ENCODE peak calls at places on chromosomes 6 and 20, in five cellular contexts. T is CD8-positive, alpha-beta T cell; D is astrocyte of the spinal cord; N is GM23338; F is CD4-positive, CD25-positive, alpha-beta regulatory T cell. K is an unnamed sample.

GRCh38 chr6:2862712-2863174 is 21.1 kb upstream of the SERPINB1 start:
- DNase-seq in F (peak), D (no peak), N (no peak), T (peak), K (no peak)

GRCh38 chr20:38125157-38126056 is 39.7 kb downstream of the TGM2 start:
- DNase-seq in D (peak), N (no peak), F (no peak), T (no peak), K (no peak)

GRCh38 chr6:31859923-31860322 is 2.7 kb downstream of the NEU1 start:
- DNase-seq in T (no peak), D (no peak), N (no peak), F (no peak), K (no peak)

GRCh38 chr20:33783818-33784217 is 27.3 kb upstream of the CHMP4B start:
- DNase-seq in N (no peak), T (no peak), D (no peak), F (no peak), K (no peak)

GRCh38 chr6:106939848-106940247 is 34.7 kb downstream of the CD24 start:
- DNase-seq in D (no peak), T (no peak), N (no peak), F (no peak), K (no peak)

GRCh38 chr6:91299544-91300491 is 712.9 kb upstream of the MAP3K7 start:
- DNase-seq in N (peak), T (no peak), D (peak), F (no peak), K (peak)

GRCh38 chr20:56624786-56625681 is 4.1 kb upstream of the TFAP2C start:
- DNase-seq in N (peak), T (no peak), D (no peak), F (no peak), K (no peak)

GRCh38 chr6:111841822-111842221 is 31.4 kb downstream of the FYN start:
- DNase-seq in N (no peak), F (peak), D (peak), T (no peak), K (peak)

GRCh38 chr6:90890681-90891337 is 303.9 kb upstream of the MAP3K7 start:
- DNase-seq in N (peak), T (no peak), F (no peak), D (no peak), K (no peak)

GRCh38 chr20:34120213-34120612 is 8.2 kb upstream of the EIF2S2 start:
- DNase-seq in T (no peak), N (no peak), D (no peak), F (no peak), K (no peak)

GRCh38 chr6:56087421-56087820 is 160.0 kb downstream of the COL21A1 start:
- DNase-seq in F (no peak), N (no peak), D (peak), T (no peak), K (no peak)

GRCh38 chr6:17490724-17491123 is 97.3 kb downstream of the CAP2 start:
- DNase-seq in N (no peak), T (no peak), F (no peak), D (peak), K (peak)

GRCh38 chr6:43722920-43723565 is 35.5 kb upstream of the MRPS18A start:
- DNase-seq in T (no peak), D (no peak), F (no peak), N (no peak), K (no peak)

DNA sequence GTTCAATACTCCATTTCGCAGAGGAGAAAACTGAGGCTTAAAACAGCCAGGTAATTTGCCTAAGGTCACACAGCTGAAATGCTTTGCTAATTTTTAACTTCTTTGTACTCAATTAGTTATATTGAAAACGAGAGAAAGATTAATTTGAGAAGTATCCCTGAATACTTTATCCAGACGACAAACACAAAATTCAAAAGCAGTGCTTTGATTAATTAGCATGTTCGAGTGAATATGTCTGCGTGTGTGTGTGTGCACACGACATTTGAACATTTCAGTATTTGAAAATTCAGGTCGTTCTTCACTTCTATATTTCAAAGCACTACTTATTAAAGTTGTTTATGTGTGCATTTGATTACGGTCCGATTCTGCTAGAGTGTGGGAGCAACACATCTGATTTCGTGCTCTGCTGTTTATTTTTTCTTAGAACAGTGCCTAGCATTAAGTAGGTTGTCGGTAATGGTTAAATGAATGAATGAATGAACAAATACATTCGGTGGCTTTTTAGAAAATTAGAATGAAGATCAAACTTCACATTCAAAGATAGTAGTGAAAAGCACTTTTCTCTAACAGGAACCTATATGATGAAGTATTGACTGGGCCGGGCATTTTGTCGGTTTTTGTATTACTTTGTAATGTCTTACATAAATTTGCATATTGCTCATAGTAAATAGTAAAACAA is 36.9 kb upstream of the SYNCRIP start:
- DNase-seq in D (no peak), T (no peak), N (no peak), F (no peak), K (no peak)
- H3K4me3 ChIP-seq in D (peak), T (peak), N (peak), F (peak), K (peak)

GRCh38 chr6:138647006-138647405 is 126.6 kb upstream of the CCDC28A start:
- DNase-seq in T (no peak), N (no peak), D (peak), F (no peak), K (peak)
- H3K4me3 ChIP-seq in T (no peak), N (no peak), D (peak), F (no peak), K (peak)

GRCh38 chr6:136696783-136697364 is 95.4 kb downstream of the MAP3K5 start:
- DNase-seq in F (no peak), D (no peak), N (no peak), T (no peak), K (no peak)
- H3K4me3 ChIP-seq in F (no peak), D (no peak), N (no peak), T (no peak), K (no peak)

GRCh38 chr6:165055231-165055630 is 254.2 kb downstream of the C6orf118 start:
- DNase-seq in N (no peak), F (no peak), D (peak), T (no peak), K (no peak)
- H3K4me3 ChIP-seq in N (no peak), F (no peak), D (no peak), T (no peak), K (no peak)

DNA sequence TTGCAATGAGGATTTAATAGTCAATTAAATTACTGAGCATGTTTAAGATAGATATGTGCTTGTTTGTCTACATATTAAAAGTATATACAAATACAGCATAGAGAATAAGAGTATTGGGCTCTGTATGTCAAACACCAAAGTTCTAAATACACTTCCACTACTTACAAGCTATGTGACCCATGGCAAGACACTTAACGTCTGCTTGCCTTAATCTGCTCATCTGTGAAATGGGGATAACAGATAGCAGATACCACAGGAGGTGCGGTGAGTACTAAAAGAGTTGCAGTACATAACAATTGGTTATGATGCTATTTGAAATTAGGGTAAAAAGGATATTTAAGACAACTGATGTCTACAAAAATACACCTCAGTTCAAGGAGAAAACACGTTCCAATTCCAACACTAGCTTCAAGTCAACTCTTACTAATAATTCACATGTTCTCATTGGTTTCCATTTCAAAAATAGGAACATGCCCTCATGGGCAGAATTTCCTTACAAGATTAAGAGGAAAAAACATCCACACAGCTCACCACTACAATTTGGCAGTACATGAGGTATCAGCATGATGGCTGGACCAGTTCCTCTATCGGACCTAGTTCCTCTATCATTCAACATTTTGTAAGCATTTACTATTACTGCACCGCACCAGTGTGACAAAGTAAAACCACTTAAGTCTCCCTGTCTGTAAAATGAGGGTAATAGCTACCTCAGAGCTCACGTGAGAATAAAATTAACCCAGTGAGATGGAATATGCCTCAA is 101.1 kb downstream of the SMLR1 start:
- DNase-seq in N (no peak), T (no peak), F (no peak), D (no peak), K (no peak)
- H3K4me3 ChIP-seq in N (no peak), T (no peak), F (no peak), D (no peak), K (no peak)

GRCh38 chr6:30447237-30447636 is 42.1 kb upstream of the HLA-E start:
- DNase-seq in N (peak), T (no peak), F (no peak), D (peak), K (no peak)

GRCh38 chr6:30446259-30446658 is 43.0 kb upstream of the HLA-E start:
- DNase-seq in F (no peak), T (no peak), N (no peak), D (no peak), K (no peak)

GRCh38 chr6:30452736-30453507 is 36.4 kb upstream of the HLA-E start:
- DNase-seq in T (no peak), N (peak), D (no peak), F (no peak), K (no peak)

GRCh38 chr6:30450908-30451818 is 38.1 kb upstream of the HLA-E start:
- DNase-seq in T (peak), F (peak), D (peak), N (peak), K (no peak)

GRCh38 chr6:30450548-30450907 is 38.8 kb upstream of the HLA-E start:
- DNase-seq in T (no peak), N (peak), F (no peak), D (no peak), K (no peak)
- H3K4me3 ChIP-seq in T (peak), N (peak), F (peak), D (no peak), K (peak)

GRCh38 chr6:13917141-13917540 is 7.6 kb upstream of the RNF182 start:
- DNase-seq in D (no peak), T (no peak), N (no peak), F (no peak), K (no peak)

GRCh38 chr6:13920584-13920983 is 4.2 kb upstream of the RNF182 start:
- DNase-seq in N (no peak), T (no peak), D (no peak), F (no peak), K (no peak)

GRCh38 chr6:13919861-13920260 is 4.9 kb upstream of the RNF182 start:
- DNase-seq in N (no peak), D (no peak), T (no peak), F (no peak), K (no peak)

GRCh38 chr6:13916230-13916944 is 8.4 kb upstream of the RNF182 start:
- DNase-seq in T (no peak), F (no peak), N (no peak), D (peak), K (no peak)

GRCh38 chr6:13918686-13919085 is 6.1 kb upstream of the RNF182 start:
- DNase-seq in F (no peak), N (no peak), D (no peak), T (no peak), K (no peak)
- H3K4me3 ChIP-seq in F (no peak), N (no peak), D (no peak), T (no peak), K (no peak)